ENCODE peak calls at places on chromosomes 5 and 9, in seven cellular contexts. C is fibroblast of lung, I is GM23338, R is endothelial cell of umbilical vein, K is PC-9, O is astrocyte, Q is hepatocyte. S is an unnamed sample.

GRCh38 chr5:1747803-1748085 is 51.9 kb downstream of the MRPL36 start:
- DNase-seq in K (no peak), C (no peak), O (no peak), R (no peak), Q (no peak), I (no peak), S (no peak)

GRCh38 chr9:133115604-133116345 is 5.3 kb downstream of the RALGDS start:
- DNase-seq in O (peak), I (no peak), K (no peak), Q (no peak), R (no peak), C (no peak), S (no peak)

GRCh38 chr5:153267506-153267905 is 223.0 kb upstream of the GRIA1 start:
- DNase-seq in I (no peak), Q (peak), O (no peak), K (no peak), C (no peak), R (no peak), S (no peak)

GRCh38 chr9:108166509-108166908 is 676.9 kb upstream of the KLF4 start:
- DNase-seq in K (no peak), C (no peak), Q (peak), I (no peak), R (no peak), O (no peak), S (no peak)

GRCh38 chr9:136807281-136808074 is at the start of gene RABL6:
- DNase-seq in K (no peak), R (peak), Q (peak), I (peak), O (peak), C (peak), S (peak)

GRCh38 chr9:110153431-110153830 is 54.5 kb downstream of the C9orf152 start:
- DNase-seq in I (no peak), Q (no peak), R (no peak), C (no peak), O (no peak), K (no peak), S (no peak)

GRCh38 chr5:163534476-163535172 is 29.2 kb downstream of the MAT2B start:
- DNase-seq in I (peak), R (no peak), K (no peak), O (no peak), C (no peak), Q (no peak), S (no peak)

GRCh38 chr5:149063901-149064478 is 1.1 kb upstream of the SH3TC2 start:
- DNase-seq in I (no peak), C (no peak), K (peak), O (no peak), Q (peak), R (no peak), S (no peak)

GRCh38 chr9:117825609-117826347 is 121.6 kb downstream of the TLR4 start:
- DNase-seq in K (no peak), R (no peak), I (no peak), C (no peak), O (no peak), Q (no peak), S (peak)

GRCh38 chr9:5536684-5537083 is 26.4 kb downstream of the PDCD1LG2 start:
- DNase-seq in I (no peak), K (no peak), Q (no peak), O (no peak), C (no peak), R (no peak), S (no peak)

GRCh38 chr5:75567710-75568109 is 43.5 kb upstream of the ANKDD1B start:
- DNase-seq in K (no peak), C (peak), R (peak), Q (peak), O (peak), I (no peak), S (no peak)

GRCh38 chr9:137816531-137817235 is 60.9 kb upstream of the CACNA1B start:
- DNase-seq in R (no peak), Q (no peak), O (no peak), K (no peak), I (no peak), C (no peak), S (no peak)

GRCh38 chr5:169185626-169186025 is 115.3 kb downstream of the SLIT3 start:
- DNase-seq in K (no peak), C (no peak), R (no peak), O (no peak), Q (no peak), I (no peak), S (no peak)

GRCh38 chr5:172749881-172750608 is 20.9 kb downstream of the DUSP1 start:
- DNase-seq in Q (no peak), R (no peak), I (no peak), O (peak), K (no peak), C (peak), S (no peak)

GRCh38 chr5:43007911-43008368 is 32.2 kb downstream of the ANXA2R start:
- DNase-seq in O (peak), R (peak), K (peak), I (peak), Q (peak), C (peak), S (peak)

GRCh38 chr9:13239208-13239607 is 40.3 kb downstream of the MPDZ start:
- DNase-seq in O (no peak), K (no peak), Q (no peak), I (no peak), C (no peak), R (no peak), S (no peak)

GRCh38 chr9:124220551-124221451 is 36.9 kb upstream of the NEK6 start:
- DNase-seq in C (peak), O (peak), K (no peak), Q (no peak), I (no peak), R (peak), S (no peak)

GRCh38 chr9:32706004-32706749 is 70.7 kb upstream of the TAF1L start:
- DNase-seq in Q (no peak), I (peak), K (no peak), O (peak), R (no peak), C (no peak), S (no peak)

GRCh38 chr5:177496111-177497010 is 1.0 kb downstream of the PDLIM7 start:
- DNase-seq in Q (peak), C (peak), K (peak), I (peak), O (peak), R (peak), S (no peak)

GRCh38 chr9:72952914-72953313 is at the start of gene ALDH1A1:
- DNase-seq in O (no peak), I (peak), K (no peak), Q (peak), C (peak), R (peak), S (no peak)
- H2AFZ ChIP-seq in O (no peak), I (peak), K (no peak), Q (peak), C (peak), R (peak), S (no peak)

DNA sequence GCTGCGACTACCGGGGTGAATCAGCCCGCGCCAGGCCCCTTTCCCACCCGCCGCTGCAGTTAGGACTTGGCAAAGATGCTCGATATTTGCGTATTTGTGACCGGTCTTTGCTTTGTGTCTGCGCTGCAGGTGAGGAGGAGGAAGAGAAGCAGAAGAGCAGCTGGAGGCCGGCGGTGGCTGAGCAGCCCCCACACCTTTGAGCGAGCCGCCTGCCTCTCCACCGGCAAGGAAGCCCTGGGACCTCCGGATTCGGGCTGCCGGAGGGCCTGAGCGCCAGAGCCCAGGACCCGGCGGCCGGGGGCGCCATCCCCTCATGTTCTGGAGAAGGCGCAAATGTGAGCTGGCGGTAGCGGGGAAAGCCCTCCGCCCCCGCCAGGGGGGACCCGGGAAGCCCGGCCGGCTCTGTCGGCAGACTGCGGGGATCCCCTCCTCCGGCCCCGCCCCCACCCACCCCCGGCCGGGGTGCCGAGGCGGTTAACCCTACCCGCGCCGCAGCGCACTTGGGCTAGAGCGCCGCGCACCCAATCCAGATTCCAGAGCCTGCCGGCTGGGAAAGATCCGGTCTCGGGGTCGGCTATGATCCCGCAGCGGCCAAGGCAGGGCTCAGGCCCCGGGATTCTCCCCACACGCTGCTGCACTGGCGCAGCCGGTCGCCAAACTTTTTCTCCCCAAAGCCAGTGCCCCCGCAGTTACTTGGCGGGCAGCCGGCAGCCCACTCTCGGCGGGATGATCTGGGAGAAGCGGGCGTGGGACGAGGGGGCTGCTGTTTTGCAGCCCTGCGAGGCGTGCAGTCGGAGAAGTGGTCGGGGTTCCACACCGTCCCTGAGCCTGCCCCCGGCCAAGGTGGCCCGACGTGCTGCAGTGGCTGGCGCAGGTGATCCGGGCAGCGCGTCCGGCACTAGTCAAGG is 800 bp upstream of the KCNN2 start:
- DNase-seq in C (peak), Q (peak), O (no peak), K (no peak), R (no peak), I (peak), S (no peak)
- TF ChIP-seq EZH2 in C (no peak), Q (peak), O (no peak), K (no peak), R (peak), I (no peak), S (no peak)

GRCh38 chr9:37903581-37903830 is 421 bp downstream of the SLC25A51 start:
- DNase-seq in O (no peak), K (peak), C (no peak), I (peak), Q (peak), R (no peak), S (no peak)

GRCh38 chr9:37903831-37904646 is at the start of gene SLC25A51:
- DNase-seq in Q (peak), I (peak), R (peak), O (peak), C (peak), K (peak), S (peak)

GRCh38 chr9:37902131-37902530 is 1.8 kb downstream of the SLC25A51 start:
- DNase-seq in O (no peak), I (no peak), Q (no peak), C (no peak), R (no peak), K (no peak), S (no peak)

GRCh38 chr9:37904647-37905505 is 949 bp upstream of the SLC25A51 start:
- DNase-seq in O (no peak), R (no peak), I (no peak), K (no peak), Q (no peak), C (peak), S (no peak)

DNA sequence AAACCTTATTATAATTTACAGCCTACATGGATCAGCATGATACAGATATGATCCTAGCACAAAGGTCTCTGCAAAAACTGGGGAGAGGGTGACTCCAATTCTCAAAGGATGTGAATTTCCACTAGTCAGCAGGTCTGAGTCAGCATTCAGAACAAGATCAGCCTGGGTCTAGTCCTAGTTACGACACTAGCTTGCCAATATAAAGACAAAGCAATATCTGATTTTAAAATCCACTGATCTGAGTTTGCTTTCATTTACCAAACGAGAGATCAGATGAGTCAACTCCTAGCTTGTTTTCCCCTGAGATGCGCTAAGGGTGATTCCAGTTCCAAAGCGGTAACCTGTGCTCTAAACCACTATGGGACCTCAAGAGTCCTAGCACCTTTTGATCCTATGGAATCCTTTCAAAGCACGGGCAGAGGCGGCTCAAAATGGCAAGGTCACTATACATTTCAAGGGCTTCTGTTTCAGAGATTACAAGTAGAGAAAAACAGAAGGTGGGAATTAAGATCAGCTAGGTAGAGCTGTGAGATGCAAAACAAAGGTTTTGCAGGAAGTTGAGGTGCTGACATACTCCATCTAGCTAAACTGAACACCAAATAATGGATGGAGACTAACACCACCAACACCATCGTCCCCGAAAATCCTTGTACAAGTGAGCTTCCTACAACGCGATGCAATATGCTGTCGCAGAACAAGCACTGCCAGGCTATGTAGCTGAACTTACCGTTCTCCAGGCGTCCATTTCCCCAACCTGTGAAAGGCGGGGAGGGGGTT is 935 bp downstream of the SLC25A51 start:
- DNase-seq in R (peak), I (no peak), Q (peak), C (peak), O (peak), K (no peak), S (no peak)
- H2AFZ ChIP-seq in R (peak), I (peak), Q (peak), C (peak), O (peak), K (peak), S (peak)

DNA sequence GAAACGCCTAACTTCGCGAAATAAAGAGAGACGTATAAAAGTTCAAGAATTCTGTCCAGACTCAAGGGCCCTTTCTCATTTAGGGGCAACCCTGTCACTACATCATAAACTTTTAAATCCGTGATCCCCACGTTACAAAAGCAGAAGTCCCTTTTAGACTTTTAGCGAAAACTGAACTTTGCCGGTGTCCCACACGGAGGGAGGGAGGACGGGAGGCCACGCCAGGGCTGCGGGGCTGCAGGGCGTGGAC is 517 bp upstream of the F2R start:
- DNase-seq in Q (no peak), I (no peak), C (no peak), R (no peak), O (no peak), K (no peak), S (no peak)
- TF ChIP-seq EZH2 in Q (no peak), I (peak), C (no peak), R (no peak), O (no peak), K (no peak), S (no peak)

S was measured in DND-41.